ENCODE peak calls at places on chromosome 10, in four cellular contexts. H is trophoblast cell, S is H1, W is mesenchymal stem cell. Z is an unnamed sample.

GRCh38 chr10:45809829-45810228 is 37.5 kb downstream of the AGAP4 start:
- DNase-seq in H (no peak), W (no peak), S (no peak), Z (no peak)

GRCh38 chr10:122624546-122624945 is 64.0 kb downstream of the DMBT1 start:
- DNase-seq in W (no peak), S (no peak), H (no peak), Z (no peak)

GRCh38 chr10:78277734-78278404 is 244.2 kb downstream of the RPS24 start:
- DNase-seq in W (peak; percentile 78), S (no peak), H (no peak), Z (no peak)

GRCh38 chr10:1431229-1431628 is 306.1 kb downstream of the ADARB2 start:
- DNase-seq in W (no peak), H (no peak), S (no peak), Z (no peak)

GRCh38 chr10:104582604-104582951 is 58.5 kb upstream of the SORCS3 start:
- DNase-seq in S (no peak), W (no peak), H (peak; percentile 56), Z (no peak)

GRCh38 chr10:3889961-3890522 is 105.0 kb upstream of the KLF6 start:
- DNase-seq in H (peak; percentile 88), S (no peak), W (peak; percentile 88), Z (no peak)

GRCh38 chr10:50557130-50557682 is 66.5 kb downstream of the SGMS1 start:
- DNase-seq in S (no peak), H (no peak), W (no peak), Z (no peak)

GRCh38 chr10:111034598-111035310 is 42.1 kb upstream of the ADRA2A start:
- DNase-seq in S (no peak), W (peak; percentile 6), H (peak; percentile 46), Z (no peak)

GRCh38 chr10:130756651-130757050 is 554.9 kb downstream of the TCERG1L start:
- DNase-seq in W (no peak), H (no peak), S (no peak), Z (no peak)

GRCh38 chr10:24645784-24646183 is 77.9 kb downstream of the ARHGAP21 start:
- DNase-seq in S (no peak), H (no peak), W (peak; percentile 23), Z (no peak)

GRCh38 chr10:89086801-89087513 is 96.4 kb downstream of the FAS start:
- DNase-seq in S (no peak), H (peak; percentile 51), W (peak; percentile 70), Z (no peak)
- H4K91ac ChIP-seq in S (no peak overlapping the region), H (no peak overlapping the region), W (no peak overlapping the region), Z (no peak overlapping the region)

GRCh38 chr10:71218046-71218832 is 5.9 kb downstream of the UNC5B start:
- DNase-seq in S (no peak), H (no peak), W (peak; percentile 90), Z (no peak)
- H3K4me3 ChIP-seq in S (peak overlapping the region; percentile 91), H (peak overlapping the region; percentile 3), W (no peak overlapping the region), Z (peak overlapping the region; percentile 28)

GRCh38 chr10:101644002-101644401 is 51.0 kb downstream of the FBXW4 start:
- DNase-seq in W (no peak), S (peak; percentile 70), H (no peak), Z (peak; percentile 84)

GRCh38 chr10:101639141-101639900 is 51.2 kb downstream of the DPCD start:
- DNase-seq in W (no peak), H (no peak), S (no peak), Z (no peak)

GRCh38 chr10:101645659-101646058 is 49.3 kb downstream of the FBXW4 start:
- DNase-seq in S (no peak), W (no peak), H (no peak), Z (no peak)

GRCh38 chr10:101646369-101646768 is 48.6 kb downstream of the FBXW4 start:
- DNase-seq in S (no peak), H (no peak), W (no peak), Z (no peak)

GRCh38 chr10:101643546-101643945 is 51.4 kb downstream of the FBXW4 start:
- DNase-seq in S (peak; percentile 62), H (no peak), W (no peak), Z (peak; percentile 45)
- H2BK12ac ChIP-seq in S (peak overlapping the region; percentile 93), H (no peak overlapping the region), W (no peak overlapping the region), Z (no peak overlapping the region)

DNA sequence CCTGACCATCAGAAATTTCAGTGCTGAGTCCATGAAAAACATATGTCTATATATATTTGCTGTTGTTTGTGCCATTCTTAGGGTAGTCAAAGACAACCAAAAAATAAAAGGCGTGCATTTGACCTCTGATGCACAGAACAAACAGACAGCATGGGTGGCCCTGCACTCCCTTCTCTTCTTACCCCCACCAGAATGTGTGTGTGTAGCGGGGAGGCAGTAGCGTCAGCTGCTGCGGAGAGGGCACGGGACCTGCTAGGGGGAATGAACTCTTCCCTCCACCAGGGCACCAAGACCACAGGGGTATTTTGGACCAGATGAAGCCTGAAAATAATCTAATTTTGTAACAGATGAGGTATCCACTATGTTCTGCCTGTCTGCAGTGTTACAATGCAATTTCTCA is 277.7 kb upstream of the ZNF32 start:
- DNase-seq in H (no peak), W (no peak), S (no peak), Z (no peak)
- H4K91ac ChIP-seq in H (no peak overlapping the region), W (no peak overlapping the region), S (no peak overlapping the region), Z (no peak overlapping the region)

DNA sequence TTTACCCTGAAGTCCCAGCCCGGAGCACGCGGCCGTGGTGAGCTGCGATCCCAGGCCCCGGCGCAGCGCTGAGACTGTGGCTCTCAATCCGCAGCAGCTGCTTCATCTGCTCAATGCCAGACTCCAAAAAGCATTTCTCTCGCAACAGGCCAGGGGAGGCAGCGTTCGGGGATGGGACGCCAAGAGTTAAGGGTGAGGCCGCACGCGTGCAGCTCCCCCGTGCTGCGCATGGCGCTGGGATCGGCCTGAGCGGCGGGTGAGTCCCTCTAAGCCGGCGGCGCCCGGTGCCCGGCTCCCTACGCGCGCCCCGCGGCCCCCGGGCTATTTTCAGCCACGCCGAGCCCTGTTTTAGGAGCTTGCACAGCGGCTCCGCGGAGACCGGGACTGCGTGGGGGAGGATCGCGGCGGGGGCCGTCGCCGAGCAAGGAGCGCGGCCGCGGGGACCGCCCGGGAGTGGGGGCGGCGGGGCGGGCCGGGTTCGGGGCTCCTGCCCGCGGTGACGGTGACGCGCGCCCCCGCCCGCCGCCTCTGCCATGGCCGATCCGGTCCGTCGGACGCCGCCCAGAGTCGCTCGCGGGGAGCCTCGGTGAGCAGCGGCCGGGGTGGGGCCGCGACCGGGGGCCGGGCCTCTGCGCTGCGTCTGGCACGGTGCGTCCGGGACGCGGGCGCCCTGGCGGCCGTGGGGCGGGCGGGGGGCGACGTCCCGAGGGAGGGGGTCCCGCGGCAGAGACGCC is 29.4 kb upstream of the JAKMIP3 start:
- DNase-seq in H (no peak), S (peak; percentile 70), W (peak; percentile 14), Z (no peak)
- H3K4me3 ChIP-seq in H (peak overlapping the region; percentile 55), S (peak overlapping the region; percentile 73), W (peak overlapping the region; percentile 37), Z (peak overlapping the region; percentile 24)

DNA sequence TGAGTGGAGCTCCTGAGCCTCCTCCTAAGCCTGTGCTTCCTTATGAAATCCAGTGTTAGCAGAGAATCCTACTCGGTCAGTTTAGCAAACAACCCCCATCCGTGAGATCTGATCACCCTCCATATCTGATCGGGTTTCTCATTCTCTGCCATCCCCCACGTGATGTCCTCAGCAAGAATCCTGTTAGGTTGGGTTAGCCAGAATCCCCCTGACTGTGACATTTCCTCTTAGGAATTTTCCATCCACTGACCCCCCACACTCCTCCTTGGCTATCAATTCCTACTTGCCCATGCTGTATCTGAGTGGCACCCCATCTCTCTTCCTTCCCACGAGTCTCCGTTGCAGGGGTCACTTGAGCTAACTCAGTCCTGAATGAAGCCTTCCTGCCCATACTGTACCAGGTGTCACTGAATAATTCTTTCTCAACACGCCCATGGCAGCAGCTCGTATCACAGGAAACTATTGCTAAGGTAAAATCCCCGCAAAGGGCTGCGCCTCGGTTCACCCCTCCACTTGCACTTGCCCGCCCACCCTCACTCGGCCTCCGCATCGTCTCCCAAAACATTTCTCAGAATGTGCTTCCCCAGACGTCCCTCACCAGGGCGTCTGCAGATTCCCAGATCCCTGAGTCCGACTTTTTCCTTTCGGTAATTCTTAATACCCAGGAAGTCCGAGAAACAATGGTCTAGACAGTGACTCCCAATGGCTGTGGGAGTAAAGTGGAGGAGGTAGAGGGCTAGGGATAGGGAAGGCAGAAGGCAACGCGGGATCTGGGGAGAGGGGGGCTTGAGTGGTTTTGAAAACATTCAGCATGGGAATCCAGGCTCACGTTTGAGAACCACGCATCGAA is 44.0 kb downstream of the MYOF start:
- DNase-seq in W (peak; percentile 88), S (peak; percentile 76), H (peak; percentile 94), Z (no peak)
- H2BK12ac ChIP-seq in W (peak overlapping the region; percentile 91), S (peak overlapping the region; percentile 88), H (peak overlapping the region; percentile 99), Z (peak overlapping the region; percentile 85)